ENCODE peak calls at places on chromosomes 11 and 22, in seven cellular contexts. N is PC-3; X is stimulated activated effector memory CD8-positive, alpha-beta T cell treated with anti-CD3 and anti-CD28 coated beads, Interleukin-12 subunit alpha, Interleukin-12 subunit beta, amount 100 ng/mL, for 72 hours; O is WTC11; Q is GM23338; V is right cardiac atrium; L is activated naive CD8-positive, alpha-beta T cell treated with anti-CD3 and anti-CD28 coated beads, Interleukin-2, amount 10 ng/mL, durations not matched to agents 7 days and 5 days. J is an unnamed sample.

GRCh38 chr22:25509391-25509791 is 55.1 kb upstream of the GRK3 start:
- ATAC-seq in Q (no peak), V (no peak), O (no peak), X (no peak), L (no peak), N (no peak), J (peak)

GRCh38 chr22:36702832-36703210 is 731 bp downstream of the CACNG2 start:
- ATAC-seq in N (no peak), X (no peak), L (no peak), O (no peak), Q (peak), V (no peak), J (no peak)

GRCh38 chr22:40324468-40325305 is 21.6 kb upstream of the ADSL start:
- ATAC-seq in O (no peak), N (no peak), V (no peak), X (peak), L (peak), Q (no peak), J (no peak)

GRCh38 chr11:3929689-3930088 is 74.2 kb downstream of the STIM1 start:
- ATAC-seq in V (peak), O (no peak), N (no peak), Q (no peak), L (no peak), X (no peak), J (peak)

GRCh38 chr11:36465449-36466163 is 44.5 kb downstream of the TRAF6 start:
- ATAC-seq in V (no peak), O (no peak), N (no peak), Q (no peak), L (no peak), X (peak), J (no peak)

GRCh38 chr22:22099833-22100812 is 117.5 kb upstream of the TOP3B start:
- ATAC-seq in O (peak), L (no peak), V (no peak), N (peak), X (peak), Q (peak), J (no peak)

GRCh38 chr11:64247729-64248531 is 1.2 kb upstream of the PPP1R14B start:
- ATAC-seq in L (no peak), V (peak), N (no peak), X (no peak), O (no peak), Q (peak), J (no peak)

GRCh38 chr11:17876827-17877226 is 136.0 kb downstream of the SERGEF start:
- ATAC-seq in V (no peak), Q (peak), L (no peak), N (no peak), O (no peak), X (no peak), J (no peak)

GRCh38 chr22:50157976-50158375 is 12.6 kb upstream of the PANX2 start:
- ATAC-seq in V (no peak), L (no peak), X (no peak), N (no peak), O (no peak), Q (no peak), J (no peak)

GRCh38 chr11:2290351-2290841 is 11.3 kb downstream of the C11orf21 start:
- ATAC-seq in X (no peak), O (no peak), L (no peak), V (peak), N (peak), Q (no peak), J (no peak)

GRCh38 chr11:7593476-7593875 is 79.7 kb downstream of the PPFIBP2 start:
- ATAC-seq in V (no peak), X (no peak), L (no peak), Q (no peak), N (no peak), O (no peak), J (no peak)

GRCh38 chr22:45196308-45196707 is 32.6 kb downstream of the NUP50 start:
- ATAC-seq in X (no peak), Q (no peak), O (no peak), N (no peak), V (no peak), L (no peak), J (no peak)

GRCh38 chr11:67271548-67272284 is 5.4 kb downstream of the GRK2 start:
- ATAC-seq in Q (peak), L (peak), X (peak), V (no peak), O (peak), N (no peak), J (no peak)

GRCh38 chr11:110156503-110156902 is 63.3 kb downstream of the ZC3H12C start:
- ATAC-seq in L (no peak), V (no peak), N (no peak), Q (no peak), O (no peak), X (peak), J (no peak)

GRCh38 chr22:17570851-17571631 is 7.7 kb downstream of the SLC25A18 start:
- ATAC-seq in V (peak), N (no peak), O (no peak), Q (peak), L (no peak), X (no peak), J (peak)

GRCh38 chr11:44286268-44286880 is 23.6 kb downstream of the ALX4 start:
- ATAC-seq in O (peak), L (peak), X (peak), Q (peak), N (peak), V (peak), J (no peak)

GRCh38 chr22:24433868-24434471 is 6.6 kb downstream of the ADORA2A start:
- ATAC-seq in O (no peak), Q (no peak), L (peak), V (peak), N (peak), X (peak), J (peak)

J was measured in gastroesophageal sphincter.